ENCODE peak calls at places on chromosomes 5 and 9, in seven cellular contexts. One of them, this sample, is unnamed.

GRCh38 chr9:134324359-134325095 is 1.7 kb upstream of the RXRA start:
- DNase-seq in hypothalamus: no peak
- DNase-seq in M059J: peak
- DNase-seq in activated CD4-positive, alpha-beta T cell treated with anti-CD3 and anti-CD28 coated beads for 24 hours: no peak
- DNase-seq in amygdala: no peak
- DNase-seq in anterior cingulate cortex: no peak
- DNase-seq in A172: peak
- DNase-seq in this sample: no peak

GRCh38 chr5:169695025-169695625 is 58.0 kb downstream of the DOCK2 start:
- DNase-seq in hypothalamus: no peak
- DNase-seq in M059J: peak
- DNase-seq in activated CD4-positive, alpha-beta T cell treated with anti-CD3 and anti-CD28 coated beads for 24 hours: no peak
- DNase-seq in amygdala: no peak
- DNase-seq in anterior cingulate cortex: no peak
- DNase-seq in A172: peak
- DNase-seq in this sample: no peak

GRCh38 chr5:10283927-10284635 is 23.6 kb downstream of the CMBL start:
- DNase-seq in hypothalamus: peak
- DNase-seq in M059J: peak
- DNase-seq in activated CD4-positive, alpha-beta T cell treated with anti-CD3 and anti-CD28 coated beads for 24 hours: peak
- DNase-seq in amygdala: peak
- DNase-seq in anterior cingulate cortex: peak
- DNase-seq in A172: peak
- DNase-seq in this sample: peak

GRCh38 chr5:40755093-40755406 is 711 bp downstream of the TTC33 start:
- DNase-seq in hypothalamus: peak
- DNase-seq in M059J: peak
- DNase-seq in activated CD4-positive, alpha-beta T cell treated with anti-CD3 and anti-CD28 coated beads for 24 hours: peak
- DNase-seq in amygdala: peak
- DNase-seq in anterior cingulate cortex: peak
- DNase-seq in A172: peak
- DNase-seq in this sample: peak

GRCh38 chr5:91101777-91102379 is 281.2 kb downstream of the ARRDC3 start:
- DNase-seq in hypothalamus: peak
- DNase-seq in M059J: peak
- DNase-seq in activated CD4-positive, alpha-beta T cell treated with anti-CD3 and anti-CD28 coated beads for 24 hours: peak
- DNase-seq in amygdala: peak
- DNase-seq in anterior cingulate cortex: peak
- DNase-seq in A172: peak
- DNase-seq in this sample: peak

GRCh38 chr9:130426883-130427282 is 17.9 kb upstream of the ASS1 start:
- DNase-seq in hypothalamus: no peak
- DNase-seq in M059J: peak
- DNase-seq in activated CD4-positive, alpha-beta T cell treated with anti-CD3 and anti-CD28 coated beads for 24 hours: no peak
- DNase-seq in amygdala: no peak
- DNase-seq in anterior cingulate cortex: no peak
- DNase-seq in A172: peak
- DNase-seq in this sample: no peak

GRCh38 chr9:21558079-21558478 is 76.0 kb upstream of the IFNE start:
- DNase-seq in hypothalamus: no peak
- DNase-seq in M059J: peak
- DNase-seq in activated CD4-positive, alpha-beta T cell treated with anti-CD3 and anti-CD28 coated beads for 24 hours: no peak
- DNase-seq in amygdala: no peak
- DNase-seq in anterior cingulate cortex: no peak
- DNase-seq in A172: no peak
- DNase-seq in this sample: no peak

GRCh38 chr5:109329296-109330252 is 80.2 kb downstream of the PJA2 start:
- DNase-seq in hypothalamus: no peak
- DNase-seq in M059J: peak
- DNase-seq in activated CD4-positive, alpha-beta T cell treated with anti-CD3 and anti-CD28 coated beads for 24 hours: no peak
- DNase-seq in amygdala: no peak
- DNase-seq in anterior cingulate cortex: no peak
- DNase-seq in A172: peak
- DNase-seq in this sample: no peak

GRCh38 chr5:11890777-11891176 is 13.5 kb downstream of the CTNND2 start:
- DNase-seq in hypothalamus: no peak
- DNase-seq in M059J: no peak
- DNase-seq in activated CD4-positive, alpha-beta T cell treated with anti-CD3 and anti-CD28 coated beads for 24 hours: no peak
- DNase-seq in amygdala: no peak
- DNase-seq in anterior cingulate cortex: no peak
- DNase-seq in A172: no peak
- DNase-seq in this sample: no peak

GRCh38 chr5:107801061-107801460 is 130.3 kb upstream of the EFNA5 start:
- DNase-seq in hypothalamus: no peak
- DNase-seq in M059J: no peak
- DNase-seq in activated CD4-positive, alpha-beta T cell treated with anti-CD3 and anti-CD28 coated beads for 24 hours: no peak
- DNase-seq in amygdala: no peak
- DNase-seq in anterior cingulate cortex: no peak
- DNase-seq in A172: no peak
- DNase-seq in this sample: no peak

GRCh38 chr9:37988041-37988440 is 81.0 kb downstream of the SHB start:
- DNase-seq in hypothalamus: no peak
- DNase-seq in M059J: no peak
- DNase-seq in activated CD4-positive, alpha-beta T cell treated with anti-CD3 and anti-CD28 coated beads for 24 hours: no peak
- DNase-seq in amygdala: no peak
- DNase-seq in anterior cingulate cortex: peak
- DNase-seq in A172: no peak
- DNase-seq in this sample: no peak

GRCh38 chr9:133210202-133210532 is 1.1 kb upstream of the OBP2B start:
- DNase-seq in hypothalamus: no peak
- DNase-seq in M059J: no peak
- DNase-seq in activated CD4-positive, alpha-beta T cell treated with anti-CD3 and anti-CD28 coated beads for 24 hours: no peak
- DNase-seq in amygdala: no peak
- DNase-seq in anterior cingulate cortex: no peak
- DNase-seq in A172: no peak
- DNase-seq in this sample: no peak

GRCh38 chr5:115758356-115758755 is 58.1 kb downstream of the CDO1 start:
- DNase-seq in hypothalamus: no peak
- DNase-seq in M059J: peak
- DNase-seq in activated CD4-positive, alpha-beta T cell treated with anti-CD3 and anti-CD28 coated beads for 24 hours: no peak
- DNase-seq in amygdala: no peak
- DNase-seq in anterior cingulate cortex: no peak
- DNase-seq in A172: no peak
- DNase-seq in this sample: no peak

GRCh38 chr9:38183994-38184568 is 115.1 kb upstream of the SHB start:
- DNase-seq in hypothalamus: no peak
- DNase-seq in M059J: peak
- DNase-seq in activated CD4-positive, alpha-beta T cell treated with anti-CD3 and anti-CD28 coated beads for 24 hours: no peak
- DNase-seq in amygdala: no peak
- DNase-seq in anterior cingulate cortex: no peak
- DNase-seq in A172: peak
- DNase-seq in this sample: no peak

This sample was measured in head of caudate nucleus.